ENCODE peak calls at places on chromosome 17, in five cellular contexts. N is H7, P is PC-9, K is NCI-H1417, E is GM12891. C is an unnamed sample.

GRCh38 chr17:83128306-83129240 is 49.2 kb downstream of the METRNL start:
- DNase-seq in N (peak), P (no peak), K (no peak), E (no peak), C (no peak)

GRCh38 chr17:76569607-76570279 is 15.9 kb downstream of the ST6GALNAC2 start:
- DNase-seq in N (peak), P (peak), K (no peak), E (no peak), C (no peak)

GRCh38 chr17:77506371-77506991 is 365.7 kb downstream of the SEC14L1 start:
- DNase-seq in N (peak), P (no peak), K (no peak), E (no peak), C (no peak)

GRCh38 chr17:21041753-21042433 is 918 bp downstream of the USP22 start:
- DNase-seq in N (peak), P (peak), K (peak), E (peak), C (no peak)

GRCh38 chr17:60615108-60615507 is 15.1 kb downstream of the PPM1D start:
- DNase-seq in N (no peak), P (no peak), K (no peak), E (no peak), C (no peak)

GRCh38 chr17:51435171-51435552 is 174.8 kb downstream of the UTP18 start:
- DNase-seq in N (no peak), P (no peak), K (no peak), E (no peak), C (no peak)

GRCh38 chr17:83103200-83103937 is 24.0 kb downstream of the METRNL start:
- DNase-seq in N (peak), P (peak), K (peak), E (no peak), C (no peak)

GRCh38 chr17:8832711-8833352 is 33.7 kb upstream of the MFSD6L start:
- DNase-seq in N (peak), P (peak), K (no peak), E (peak), C (no peak)

GRCh38 chr17:42121066-42121769 is at the start of gene KAT2A:
- DNase-seq in N (peak), P (peak), K (peak), E (peak), C (no peak)

GRCh38 chr17:68711858-68712257 is 110.7 kb upstream of the FAM20A start:
- DNase-seq in N (no peak), P (no peak), K (no peak), E (no peak), C (no peak)

GRCh38 chr17:63699638-63700527 is at the start of gene LIMD2:
- DNase-seq in N (peak), P (no peak), K (peak), E (peak), C (no peak)

GRCh38 chr17:48498168-48498840 is 32.5 kb downstream of the HOXB1 start:
- DNase-seq in N (no peak), P (peak), K (peak), E (no peak), C (no peak)

GRCh38 chr17:55641559-55642160 is 81.0 kb downstream of the TMEM100 start:
- DNase-seq in N (peak), P (peak), K (peak), E (no peak), C (peak)

GRCh38 chr17:869567-870530 is 87.7 kb downstream of the MRM3 start:
- DNase-seq in N (no peak), P (peak), K (no peak), E (no peak), C (no peak)

GRCh38 chr17:8964801-8965393 is 610 bp downstream of the PIK3R5 start:
- DNase-seq in N (no peak), P (no peak), K (no peak), E (no peak), C (no peak)

GRCh38 chr17:68698761-68699160 is 97.6 kb upstream of the FAM20A start:
- DNase-seq in N (no peak), P (no peak), K (no peak), E (no peak), C (no peak)

GRCh38 chr17:42023524-42024349 is 3.8 kb downstream of the NKIRAS2 start:
- DNase-seq in N (no peak), P (peak), K (no peak), E (no peak), C (no peak)

GRCh38 chr17:16917995-16918394 is 53.9 kb downstream of the TNFRSF13B start:
- DNase-seq in N (no peak), P (no peak), K (no peak), E (no peak), C (no peak)

GRCh38 chr17:77952368-77952767 is 6.1 kb upstream of the TNRC6C start:
- DNase-seq in N (no peak), P (no peak), K (no peak), E (no peak), C (no peak)

GRCh38 chr17:6914711-6915110 is 81.1 kb upstream of the ALOX12 start:
- DNase-seq in N (no peak), P (no peak), K (no peak), E (no peak), C (no peak)

GRCh38 chr17:65558683-65559311 is 2.7 kb downstream of the AXIN2 start:
- DNase-seq in N (peak), P (no peak), K (peak), E (no peak), C (no peak)

GRCh38 chr17:47102914-47103313 is 86.2 kb downstream of the CDC27 start:
- DNase-seq in N (no peak), P (no peak), K (no peak), E (no peak), C (no peak)

GRCh38 chr17:35238817-35239216 is 4.1 kb upstream of the SLFN5 start:
- DNase-seq in N (no peak), P (no peak), K (no peak), E (no peak), C (no peak)